ENCODE peak calls at places on chromosomes 5 and 9, in four cellular contexts. Z, V, D and X are unnamed samples. For H3K4me1, the result is how much of the 10 kb centered on the place peaks cover.

GRCh38 chr5:135033026-135033861 is 784 bp downstream of the PITX1 start:
- DNase-seq in Z (no peak), V (no peak), D (no peak), X (no peak)

GRCh38 chr5:35202319-35203111 is 27.8 kb downstream of the PRLR start:
- DNase-seq in Z (peak), V (peak), D (peak), X (peak)

GRCh38 chr9:2424564-2425153 is 196.9 kb upstream of the VLDLR start:
- DNase-seq in Z (no peak), V (peak), D (no peak), X (no peak)

GRCh38 chr5:148343049-148343413 is 7.7 kb downstream of the SPINK9 start:
- DNase-seq in Z (no peak), V (no peak), D (no peak), X (no peak)

GRCh38 chr5:76099286-76099702 is 16.1 kb downstream of the SV2C start:
- DNase-seq in Z (no peak), V (no peak), D (peak), X (no peak)

GRCh38 chr5:90287031-90287430 is 122.5 kb downstream of the CETN3 start:
- DNase-seq in Z (no peak), V (peak), D (no peak), X (no peak)

GRCh38 chr5:68932830-68933434 is 160.9 kb upstream of the SLC30A5 start:
- DNase-seq in Z (no peak), V (no peak), D (peak), X (no peak)

GRCh38 chr5:38925154-38925925 is 79.5 kb downstream of the OSMR start:
- DNase-seq in Z (no peak), V (peak), D (no peak), X (no peak)

GRCh38 chr5:136133416-136134383 is 1.1 kb downstream of the SMAD5 start:
- DNase-seq in Z (no peak), V (peak), D (peak), X (peak)

GRCh38 chr5:131521252-131521651 is 113.8 kb downstream of the RAPGEF6 start:
- DNase-seq in Z (no peak), V (peak), D (no peak), X (no peak)

GRCh38 chr5:11000517-11001353 is 239.7 kb upstream of the DAP start:
- DNase-seq in Z (no peak), V (peak), D (no peak), X (no peak)

GRCh38 chr5:9869616-9870288 is 239.6 kb upstream of the TAS2R1 start:
- DNase-seq in Z (no peak), V (peak), D (no peak), X (no peak)

GRCh38 chr5:127311349-127311748 is 20.8 kb downstream of the MEGF10 start:
- DNase-seq in Z (no peak), V (no peak), D (no peak), X (no peak)

GRCh38 chr5:149445739-149446369 is 66.8 kb upstream of the IL17B start:
- DNase-seq in Z (no peak), V (peak), D (no peak), X (no peak)

GRCh38 chr5:127206320-127207113 is 84.1 kb upstream of the MEGF10 start:
- DNase-seq in Z (no peak), V (peak), D (no peak), X (no peak)

GRCh38 chr9:133763272-133764183 is 25.4 kb upstream of the SARDH start:
- DNase-seq in Z (no peak), V (peak), D (no peak), X (no peak)

GRCh38 chr9:38342096-38342495 is 50.4 kb upstream of the ALDH1B1 start:
- DNase-seq in Z (no peak), V (no peak), D (no peak), X (no peak)

GRCh38 chr9:16687678-16688369 is 182.6 kb downstream of the BNC2 start:
- DNase-seq in Z (no peak), V (peak), D (no peak), X (no peak)

GRCh38 chr5:9265391-9266287 is 280.2 kb downstream of the SEMA5A start:
- DNase-seq in Z (no peak), V (peak), D (no peak), X (peak)

GRCh38 chr5:4643190-4643589 is 496.9 kb upstream of the ADAMTS16 start:
- DNase-seq in Z (no peak), V (no peak), D (no peak), X (no peak)

GRCh38 chr5:175811594-175811993 is 59.8 kb upstream of the CPLX2 start:
- DNase-seq in Z (no peak), V (no peak), D (no peak), X (no peak)

GRCh38 chr5:149271195-149271716 is 403 bp upstream of the AFAP1L1 start:
- DNase-seq in Z (no peak), V (no peak), D (no peak), X (no peak)

GRCh38 chr5:150117945-150118560 is 31.7 kb upstream of the CSF1R start:
- DNase-seq in Z (peak), V (no peak), D (no peak), X (no peak)

GRCh38 chr5:154543380-154543779 is 65.4 kb upstream of the HAND1 start:
- DNase-seq in Z (no peak), V (peak), D (no peak), X (no peak)

GRCh38 chr5:133225671-133226152 is 173.9 kb downstream of the HSPA4 start:
- DNase-seq in Z (no peak), V (no peak), D (no peak), X (no peak)

GRCh38 chr5:173946353-173946752 is 42.6 kb upstream of the C5orf47 start:
- DNase-seq in Z (no peak), V (no peak), D (no peak), X (no peak)

GRCh38 chr5:133287500-133287899 is 235.7 kb downstream of the HSPA4 start:
- DNase-seq in Z (no peak), V (peak), D (no peak), X (no peak)

GRCh38 chr5:149452665-149453617 is 73.8 kb upstream of the IL17B start:
- DNase-seq in Z (no peak), V (peak), D (no peak), X (no peak)

GRCh38 chr9:125674981-125675973 is 31.7 kb downstream of the MAPKAP1 start:
- DNase-seq in Z (no peak), V (peak), D (no peak), X (no peak)

GRCh38 chr9:33157960-33158359 is 9.2 kb downstream of the B4GALT1 start:
- DNase-seq in Z (no peak), V (no peak), D (no peak), X (no peak)
- H3K4me1 ChIP-seq in Z (under half), V (half or more), D (half or more), X (half or more)

DNA sequence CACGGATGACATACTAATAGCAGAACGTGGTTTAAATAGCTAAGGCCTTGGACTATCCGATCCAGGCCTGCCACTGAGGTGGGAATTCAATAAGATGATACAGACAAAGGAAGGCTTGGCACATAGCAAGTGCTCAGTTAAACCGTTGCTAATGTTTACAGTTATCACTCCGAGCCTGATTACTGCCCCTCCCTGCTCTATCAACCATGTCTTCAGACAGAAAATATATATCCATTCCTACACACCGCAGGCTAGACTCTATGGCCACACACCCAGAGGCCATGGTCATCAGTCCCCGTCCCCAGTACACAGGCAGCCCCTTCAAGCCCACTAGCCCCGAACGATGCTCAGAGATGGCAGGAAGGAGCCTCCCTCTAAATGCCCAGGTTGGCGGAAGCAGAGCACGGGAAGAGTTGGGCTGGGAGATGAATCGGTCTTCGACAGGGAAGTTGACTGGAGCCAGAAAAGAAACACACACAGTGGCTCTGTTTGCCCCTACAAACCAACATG is 49.8 kb upstream of the STXBP1 start:
- DNase-seq in Z (no peak), V (no peak), D (no peak), X (no peak)
- H3K4me1 ChIP-seq in Z (under half), V (half or more), D (half or more), X (half or more)

GRCh38 chr9:129143031-129143441 is 31.8 kb downstream of the PTPA start:
- DNase-seq in Z (peak), V (peak), D (peak), X (peak)
- H3K4me1 ChIP-seq in Z (under half), V (half or more), D (under half), X (under half)

DNA sequence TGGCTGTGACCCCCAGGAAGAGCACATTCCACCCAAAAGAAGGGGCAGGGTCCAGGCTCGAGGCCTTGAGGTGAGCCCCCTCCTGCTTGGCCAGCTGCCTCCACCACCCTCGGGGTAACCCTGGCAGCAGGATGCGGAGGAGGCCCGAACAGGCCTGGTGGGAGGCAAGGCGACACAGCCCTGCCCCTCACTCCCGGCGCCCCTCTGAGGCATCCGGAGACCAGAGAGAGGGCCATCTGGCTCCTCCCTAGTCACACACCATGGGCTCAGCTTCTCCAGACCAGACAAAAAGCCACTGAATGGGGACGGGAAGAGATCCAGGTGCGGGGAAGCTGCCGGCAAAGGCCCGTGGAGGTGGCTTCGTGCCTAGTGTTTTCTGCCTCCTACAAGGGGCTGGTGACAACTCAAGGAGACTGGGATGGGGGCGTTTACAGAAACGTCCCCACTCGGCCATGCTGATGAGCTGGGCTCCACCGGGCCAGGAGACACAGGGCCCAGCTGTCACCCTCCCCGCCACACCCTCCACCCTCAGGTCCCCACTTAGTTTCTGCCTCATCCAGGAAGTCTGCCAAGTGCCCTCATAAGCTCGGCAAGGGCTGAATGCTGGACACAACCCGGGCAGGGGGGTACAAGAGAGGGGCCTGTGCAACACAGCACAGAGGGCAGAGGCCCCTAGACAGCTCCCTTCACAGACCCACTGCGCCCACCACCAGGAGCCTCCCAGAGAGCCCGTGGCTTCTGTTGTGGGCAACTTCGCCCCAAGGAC is 41.9 kb downstream of the NACC2 start:
- DNase-seq in Z (no peak), V (no peak), D (no peak), X (no peak)
- H3K4me1 ChIP-seq in Z (under half), V (under half), D (under half), X (under half)